ENCODE peak calls at places on chromosomes 1 and 21, in ten cellular contexts. F, C, X, I, V, Z, P, T, Y and L are unnamed samples.

GRCh38 chr1:215617979-215618378 is 50.9 kb downstream of the KCTD3 start:
- DNase-seq in I (no peak), T (no peak), Y (no peak), P (no peak), C (no peak), X (no peak), F (no peak), Z (no peak), V (no peak), L (no peak)

GRCh38 chr1:109171646-109172045 is 42.1 kb upstream of the SARS1 start:
- DNase-seq in F (no peak), Z (no peak), V (no peak), X (no peak), T (no peak), C (no peak), P (no peak), Y (no peak), I (no peak), L (no peak)

GRCh38 chr1:104797982-104798381 is 1048.3 kb downstream of the AMY1C start:
- DNase-seq in Y (no peak), C (no peak), P (no peak), I (no peak), X (no peak), Z (no peak), F (no peak), V (no peak), T (no peak), L (no peak)

GRCh38 chr1:244180256-244180655 is 129.2 kb downstream of the ZBTB18 start:
- DNase-seq in F (no peak), T (no peak), Z (no peak), V (no peak), P (no peak), I (no peak), X (no peak), C (no peak), Y (no peak), L (no peak)

GRCh38 chr1:170661646-170662411 is 2.1 kb upstream of the PRRX1 start:
- DNase-seq in I (peak; percentile 67), T (no peak), P (no peak), V (peak; percentile 32), Z (no peak), F (no peak), C (no peak), X (peak; percentile 63), Y (no peak), L (no peak)

GRCh38 chr1:151047925-151048644 is 534 bp downstream of the C1orf56 start:
- DNase-seq in C (no peak), T (no peak), P (peak; percentile 64), V (peak; percentile 86), Y (peak; percentile 52), F (peak; percentile 69), I (peak; percentile 63), Z (no peak), X (peak; percentile 80), L (no peak)

GRCh38 chr21:44333701-44334636 is 5.2 kb downstream of the CFAP410 start:
- DNase-seq in Y (no peak), F (no peak), T (no peak), P (no peak), I (no peak), V (no peak), Z (no peak), X (no peak), C (no peak), L (no peak)

GRCh38 chr21:14707265-14708020 is 161.3 kb upstream of the SAMSN1 start:
- DNase-seq in I (no peak), C (no peak), X (no peak), P (no peak), Y (no peak), Z (no peak), F (no peak), T (no peak), V (no peak), L (no peak)

GRCh38 chr1:224542783-224543440 is 73.2 kb upstream of the CNIH3 start:
- DNase-seq in Y (no peak), V (peak; percentile 57), C (no peak), F (no peak), Z (no peak), T (no peak), P (no peak), I (peak; percentile 97), X (no peak), L (no peak)

GRCh38 chr1:234696148-234696576 is 86.2 kb upstream of the IRF2BP2 start:
- DNase-seq in Z (no peak), C (peak; percentile 15), I (no peak), F (no peak), X (no peak), Y (no peak), P (no peak), V (no peak), T (no peak), L (no peak)

GRCh38 chr1:45945426-45945825 is 142.0 kb downstream of the MAST2 start:
- DNase-seq in Z (no peak), X (no peak), F (no peak), V (no peak), P (no peak), C (no peak), I (peak; percentile 49), T (no peak), Y (no peak), L (no peak)

GRCh38 chr21:25398630-25399029 is 208.7 kb downstream of the MRPL39 start:
- DNase-seq in Y (no peak), P (no peak), C (no peak), T (no peak), X (no peak), I (no peak), F (no peak), V (no peak), Z (no peak), L (no peak)

GRCh38 chr1:35574655-35575400 is 1.7 kb downstream of the TFAP2E start:
- DNase-seq in C (no peak), V (no peak), T (no peak), Z (no peak), I (no peak), F (peak; percentile 37), P (no peak), Y (no peak), X (no peak), L (no peak)

GRCh38 chr1:224199679-224200078 is 16.6 kb downstream of the DEGS1 start:
- DNase-seq in X (no peak), Z (no peak), I (no peak), P (no peak), T (no peak), C (no peak), V (no peak), F (no peak), Y (no peak), L (no peak)

GRCh38 chr1:44021156-44021555 is 10.1 kb downstream of the SLC6A9 start:
- DNase-seq in V (no peak), P (no peak), T (no peak), F (no peak), C (no peak), Y (no peak), I (no peak), Z (no peak), X (peak; percentile 21), L (no peak)

GRCh38 chr1:207963429-207964194 is 52.7 kb upstream of the CD34 start:
- DNase-seq in Z (peak; percentile 47), I (peak; percentile 86), T (peak; percentile 64), P (peak; percentile 80), F (peak; percentile 94), Y (peak; percentile 77), C (peak; percentile 96), V (peak; percentile 98), X (peak; percentile 97), L (peak; percentile 37)

GRCh38 chr1:71270394-71270793 is 189.6 kb upstream of the ZRANB2 start:
- DNase-seq in Z (no peak), P (no peak), C (no peak), I (no peak), Y (no peak), T (no peak), X (no peak), V (no peak), F (no peak), L (no peak)

GRCh38 chr1:9822897-9823692 is 670 bp downstream of the CLSTN1 start:
- DNase-seq in T (no peak), I (no peak), V (peak; percentile 28), X (peak; percentile 51), F (no peak), C (no peak), Y (peak; percentile 24), P (no peak), Z (no peak), L (no peak)